ENCODE peak calls at places on chromosomes 1 and 21, in six cellular contexts. F is H1, A is SK-N-SH, D is GM12878, Z is HL-60, W is HepG2. E is an unnamed sample.
A peak's percentile ranks its signal among the peaks of the same experiment; 100 is the strongest.

GRCh38 chr21:46350981-46351380 is 27.0 kb downstream of the PCNT start:
- DNase-seq in A (no peak), F (no peak), Z (no peak), W (no peak), D (no peak), E (no peak)

GRCh38 chr21:32386195-32386870 is 6.5 kb downstream of the URB1 start:
- DNase-seq in D (no peak), F (no peak), A (no peak), W (no peak), Z (no peak), E (no peak)

GRCh38 chr1:27862671-27863551 is 9.4 kb upstream of the THEMIS2 start:
- DNase-seq in W (no peak), Z (peak; percentile 95), D (peak; percentile 76), A (no peak), F (no peak), E (peak; percentile 50)

GRCh38 chr1:185934476-185935189 is 200.4 kb downstream of the HMCN1 start:
- DNase-seq in Z (no peak), A (no peak), D (no peak), W (no peak), F (no peak), E (no peak)

GRCh38 chr21:33455858-33456446 is 23.8 kb downstream of the TMEM50B start:
- DNase-seq in W (no peak), A (no peak), Z (no peak), F (no peak), D (no peak), E (no peak)

GRCh38 chr1:211715976-211716375 is 40.6 kb upstream of the NEK2 start:
- DNase-seq in D (no peak), W (no peak), Z (no peak), F (no peak), A (no peak), E (no peak)

GRCh38 chr1:11653616-11654570 is at the start of gene FBXO2:
- DNase-seq in Z (no peak), A (peak; percentile 89), F (no peak), W (no peak), D (no peak), E (peak; percentile 84)

GRCh38 chr1:214549604-214550338 is 1.6 kb downstream of the PTPN14 start:
- DNase-seq in A (no peak), Z (no peak), W (no peak), F (no peak), D (no peak), E (no peak)

GRCh38 chr1:103162360-103162759 is 54.0 kb upstream of the COL11A1 start:
- DNase-seq in F (no peak), D (no peak), A (peak; percentile 2), W (no peak), Z (no peak), E (no peak)

GRCh38 chr1:173405758-173406344 is 71.3 kb upstream of the PRDX6 start:
- DNase-seq in F (no peak), D (no peak), W (no peak), A (no peak), Z (no peak), E (no peak)

GRCh38 chr1:116817582-116818064 is 63.4 kb downstream of the CD2 start:
- DNase-seq in W (peak; percentile 76), A (peak; percentile 58), Z (peak; percentile 63), F (peak; percentile 41), D (no peak), E (peak; percentile 89)

GRCh38 chr1:159211331-159212136 is 6.9 kb downstream of the ACKR1 start:
- DNase-seq in F (no peak), Z (no peak), A (peak; percentile 58), D (no peak), W (peak; percentile 11), E (peak; percentile 68)

GRCh38 chr1:91349524-91349923 is 55.1 kb downstream of the HFM1 start:
- DNase-seq in A (no peak), D (no peak), Z (no peak), W (no peak), F (no peak), E (peak; percentile 9)

GRCh38 chr1:160127381-160127780 is 11.8 kb downstream of the ATP1A2 start:
- DNase-seq in W (no peak), F (no peak), D (no peak), A (no peak), Z (no peak), E (no peak)

GRCh38 chr1:180033387-180033786 is 78.8 kb downstream of the CEP350 start:
- DNase-seq in A (no peak), Z (no peak), D (no peak), F (no peak), W (no peak), E (no peak)

GRCh38 chr1:85444381-85444780 is 20.6 kb downstream of the DDAH1 start:
- DNase-seq in D (no peak), Z (no peak), A (no peak), F (no peak), W (no peak), E (no peak)

GRCh38 chr1:223417903-223418663 is 24.9 kb downstream of the CCDC185 start:
- DNase-seq in D (no peak), W (no peak), Z (no peak), A (no peak), F (no peak), E (no peak)

GRCh38 chr1:198671136-198671535 is 32.3 kb downstream of the PTPRC start:
- DNase-seq in A (no peak), D (no peak), F (no peak), Z (no peak), W (no peak), E (no peak)

GRCh38 chr1:230458509-230458908 is 32.4 kb upstream of the PGBD5 start:
- DNase-seq in D (no peak), A (no peak), F (no peak), W (no peak), Z (peak; percentile 26), E (no peak)

GRCh38 chr1:70038025-70038424 is 167.4 kb downstream of the LRRC40 start:
- DNase-seq in F (no peak), D (no peak), Z (no peak), A (no peak), W (no peak), E (no peak)

GRCh38 chr1:61184035-61184713 is 101.8 kb downstream of the NFIA start:
- DNase-seq in Z (no peak), W (peak; percentile 74), D (no peak), F (no peak), A (peak; percentile 25), E (peak; percentile 58)

GRCh38 chr1:173414539-173414938 is 62.6 kb upstream of the PRDX6 start:
- DNase-seq in D (no peak), Z (no peak), W (no peak), A (no peak), F (no peak), E (no peak)

GRCh38 chr1:112703706-112704105 is 3.2 kb downstream of the RHOC start:
- DNase-seq in W (no peak), D (no peak), A (no peak), F (no peak), Z (no peak), E (no peak)

GRCh38 chr1:182601416-182601786 is 2.8 kb downstream of the RGS16 start:
- DNase-seq in D (peak; percentile 64), A (peak; percentile 81), W (peak; percentile 75), Z (no peak), F (no peak), E (peak; percentile 90)

GRCh38 chr1:36849956-36850355 is 184.4 kb downstream of the GRIK3 start:
- DNase-seq in W (no peak), D (no peak), Z (no peak), A (no peak), F (no peak), E (no peak)

GRCh38 chr1:36847186-36847585 is 187.1 kb downstream of the GRIK3 start:
- DNase-seq in Z (no peak), W (no peak), F (no peak), A (no peak), D (no peak), E (no peak)

GRCh38 chr1:36847761-36848160 is 186.6 kb downstream of the GRIK3 start:
- DNase-seq in A (peak; percentile 68), Z (no peak), F (peak; percentile 53), D (no peak), W (no peak), E (no peak)

GRCh38 chr1:36852586-36852985 is 181.7 kb downstream of the GRIK3 start:
- DNase-seq in D (no peak), W (no peak), F (no peak), A (no peak), Z (no peak), E (no peak)

GRCh38 chr1:36851087-36851486 is 183.2 kb downstream of the GRIK3 start:
- DNase-seq in A (no peak), Z (no peak), W (no peak), D (no peak), F (no peak), E (no peak)
- TF ChIP-seq GABPA in A (no peak), Z (no peak), W (no peak), D (no peak), F (no peak), E (no peak)

GRCh38 chr1:8382608-8383525 is 65.0 kb downstream of the SLC45A1 start:
- DNase-seq in W (no peak), D (no peak), Z (peak; percentile 48), A (no peak), F (no peak), E (no peak)
- TF ChIP-seq GABPA in W (no peak), D (no peak), Z (no peak), A (no peak), F (no peak), E (no peak)

DNA sequence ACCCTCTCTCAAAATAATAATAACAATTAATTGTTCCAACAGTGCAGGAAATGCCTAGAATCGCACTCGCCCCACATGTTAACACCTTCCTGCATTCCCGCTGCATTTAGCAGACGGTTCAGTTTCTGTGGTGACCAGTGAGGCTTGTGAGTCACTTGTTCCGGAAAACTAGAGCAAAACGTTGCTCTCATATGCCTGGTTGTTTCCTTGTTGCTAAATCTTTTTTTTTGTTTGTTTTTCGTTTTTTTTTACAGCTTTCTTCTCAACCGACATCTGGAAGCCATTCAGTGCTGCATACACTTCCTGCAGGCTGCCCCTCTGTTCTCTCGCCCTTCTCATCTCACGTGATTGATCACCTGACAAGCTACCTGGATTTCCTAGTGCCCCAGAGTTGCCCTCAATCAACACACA is 56.9 kb upstream of the TMPRSS2 start:
- DNase-seq in A (no peak), F (no peak), Z (no peak), W (peak; percentile 7), D (no peak), E (no peak)
- TF ChIP-seq GABPA in A (no peak), F (no peak), Z (no peak), W (no peak), D (no peak), E (no peak)

DNA sequence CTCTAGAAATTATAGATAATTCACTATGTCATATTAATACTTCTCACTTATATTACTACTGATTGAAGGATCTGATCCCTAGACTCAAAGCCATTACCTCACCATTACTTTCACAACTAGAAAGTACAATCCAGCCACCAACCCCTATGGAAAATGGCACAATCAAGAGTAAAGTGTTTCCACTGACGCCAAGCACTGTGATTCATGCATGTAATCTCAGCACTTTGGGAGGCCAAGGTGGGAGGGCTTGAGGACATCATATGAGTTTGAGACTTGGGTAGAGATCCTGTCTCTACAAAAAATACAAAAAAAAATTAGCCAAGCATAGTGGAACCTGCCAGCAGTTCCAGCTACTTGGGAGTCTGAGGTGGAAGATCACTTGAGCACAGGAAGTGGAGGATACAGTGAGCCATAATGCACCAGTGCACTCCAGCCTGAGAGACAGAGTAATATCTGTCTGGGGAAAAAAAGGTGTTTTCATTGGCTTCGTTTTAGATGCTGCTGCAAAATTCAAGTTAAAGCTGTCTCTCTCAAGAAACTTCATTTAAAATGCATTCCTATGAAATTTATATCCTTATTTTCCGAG is 126.5 kb downstream of the AKT3 start:
- DNase-seq in Z (no peak), D (no peak), W (no peak), F (no peak), A (no peak), E (no peak)
- TF ChIP-seq GABPA in Z (no peak), D (no peak), W (no peak), F (no peak), A (no peak), E (no peak)

E was measured in K562.